ENCODE peak calls at places on chromosomes 13 and 19, in six cellular contexts. P, D, F, J, A and N are unnamed samples.

GRCh38 chr13:110047511-110047910 is 259.4 kb downstream of the COL4A1 start:
- DNase-seq in P (no peak), D (peak; percentile 99), F (no peak), J (no peak), A (peak; percentile 99), N (peak; percentile 83)

GRCh38 chr19:19110410-19111137 is 27.7 kb downstream of the TMEM161A start:
- DNase-seq in P (no peak), D (peak; percentile 30), F (no peak), J (no peak), A (no peak), N (no peak)

GRCh38 chr13:66714795-66715194 is 515.3 kb downstream of the PCDH9 start:
- DNase-seq in P (no peak), D (peak; percentile 1), F (peak; percentile 2), J (no peak), A (no peak), N (no peak)

GRCh38 chr19:48379058-48379457 is 12.3 kb downstream of the KDELR1 start:
- DNase-seq in P (no peak), D (no peak), F (no peak), J (no peak), A (no peak), N (no peak)

GRCh38 chr19:4909172-4909896 is at the start of gene UHRF1:
- DNase-seq in P (no peak), D (no peak), F (peak; percentile 40), J (no peak), A (no peak), N (peak; percentile 35)

GRCh38 chr13:84433024-84433423 is 550.8 kb upstream of the SLITRK1 start:
- DNase-seq in P (no peak), D (peak; percentile 16), F (no peak), J (no peak), A (peak; percentile 93), N (no peak)

GRCh38 chr19:34431681-34432402 is 3.7 kb downstream of the UBA2 start:
- DNase-seq in P (no peak), D (peak; percentile 5), F (no peak), J (no peak), A (no peak), N (no peak)

GRCh38 chr19:58053480-58054156 is 5.5 kb upstream of the ZNF135 start:
- DNase-seq in P (no peak), D (no peak), F (no peak), J (no peak), A (no peak), N (no peak)

GRCh38 chr13:99018418-99019180 is 40.7 kb upstream of the DOCK9 start:
- DNase-seq in P (no peak), D (peak; percentile 48), F (no peak), J (no peak), A (peak; percentile 84), N (no peak)

GRCh38 chr13:60604058-60604457 is 207.0 kb downstream of the TDRD3 start:
- DNase-seq in P (no peak), D (no peak), F (no peak), J (no peak), A (no peak), N (no peak)

GRCh38 chr19:4533835-4534424 is 1.1 kb downstream of the PLIN5 start:
- DNase-seq in P (no peak), D (no peak), F (no peak), J (no peak), A (no peak), N (no peak)

GRCh38 chr19:54573330-54573872 is at the start of gene LILRA2:
- DNase-seq in P (no peak), D (no peak), F (no peak), J (no peak), A (no peak), N (peak; percentile 56)

GRCh38 chr13:90868321-90868920 is 479.1 kb upstream of the MIR17HG start:
- DNase-seq in P (no peak), D (peak; percentile 42), F (peak; percentile 6), J (no peak), A (peak; percentile 10), N (no peak)

GRCh38 chr13:111533900-111534645 is 213.6 kb downstream of the TEX29 start:
- DNase-seq in P (no peak), D (no peak), F (no peak), J (no peak), A (no peak), N (no peak)

GRCh38 chr19:9362905-9363304 is at the start of gene ZNF177:
- DNase-seq in P (no peak), D (peak; percentile 8), F (no peak), J (no peak), A (peak; percentile 31), N (no peak)

GRCh38 chr13:39306639-39307589 is 268.7 kb downstream of the NHLRC3 start:
- DNase-seq in P (no peak), D (no peak), F (no peak), J (no peak), A (no peak), N (no peak)

GRCh38 chr19:33621811-33622504 is at the start of gene CHST8:
- DNase-seq in P (no peak), D (peak; percentile 39), F (peak; percentile 74), J (no peak), A (peak; percentile 18), N (no peak)

GRCh38 chr13:27772651-27773425 is 19.4 kb upstream of the GSX1 start:
- DNase-seq in P (no peak), D (no peak), F (no peak), J (no peak), A (no peak), N (no peak)

GRCh38 chr13:32390048-32390447 is 37.9 kb downstream of the N4BP2L1 start:
- DNase-seq in P (no peak), D (no peak), F (no peak), J (no peak), A (no peak), N (no peak)

GRCh38 chr19:27635401-27635800 is 1577.5 kb downstream of the UQCRFS1 start:
- DNase-seq in P (no peak), D (no peak), F (no peak), J (no peak), A (no peak), N (no peak)

GRCh38 chr13:78238911-78239310 is 320.3 kb upstream of the EDNRB start:
- DNase-seq in P (no peak), D (no peak), F (no peak), J (no peak), A (peak; percentile 7), N (no peak)

GRCh38 chr19:40803857-40804782 is 5.1 kb downstream of the EGLN2 start:
- DNase-seq in P (peak; percentile 44), D (no peak), F (peak; percentile 64), J (peak; percentile 57), A (no peak), N (peak; percentile 79)

GRCh38 chr19:46209051-46209450 is 20.5 kb upstream of the IGFL1 start:
- DNase-seq in P (no peak), D (no peak), F (no peak), J (no peak), A (no peak), N (no peak)

GRCh38 chr13:114019367-114019766 is 45.5 kb upstream of the C13orf46 start:
- DNase-seq in P (no peak), D (no peak), F (peak; percentile 60), J (no peak), A (no peak), N (no peak)

GRCh38 chr19:49342291-49342721 is 7.1 kb downstream of the CD37 start:
- DNase-seq in P (no peak), D (no peak), F (no peak), J (no peak), A (no peak), N (peak; percentile 18)

GRCh38 chr19:35641515-35642151 is at the start of gene ETV2:
- DNase-seq in P (peak; percentile 37), D (peak; percentile 77), F (peak; percentile 86), J (no peak), A (no peak), N (no peak)

DNA sequence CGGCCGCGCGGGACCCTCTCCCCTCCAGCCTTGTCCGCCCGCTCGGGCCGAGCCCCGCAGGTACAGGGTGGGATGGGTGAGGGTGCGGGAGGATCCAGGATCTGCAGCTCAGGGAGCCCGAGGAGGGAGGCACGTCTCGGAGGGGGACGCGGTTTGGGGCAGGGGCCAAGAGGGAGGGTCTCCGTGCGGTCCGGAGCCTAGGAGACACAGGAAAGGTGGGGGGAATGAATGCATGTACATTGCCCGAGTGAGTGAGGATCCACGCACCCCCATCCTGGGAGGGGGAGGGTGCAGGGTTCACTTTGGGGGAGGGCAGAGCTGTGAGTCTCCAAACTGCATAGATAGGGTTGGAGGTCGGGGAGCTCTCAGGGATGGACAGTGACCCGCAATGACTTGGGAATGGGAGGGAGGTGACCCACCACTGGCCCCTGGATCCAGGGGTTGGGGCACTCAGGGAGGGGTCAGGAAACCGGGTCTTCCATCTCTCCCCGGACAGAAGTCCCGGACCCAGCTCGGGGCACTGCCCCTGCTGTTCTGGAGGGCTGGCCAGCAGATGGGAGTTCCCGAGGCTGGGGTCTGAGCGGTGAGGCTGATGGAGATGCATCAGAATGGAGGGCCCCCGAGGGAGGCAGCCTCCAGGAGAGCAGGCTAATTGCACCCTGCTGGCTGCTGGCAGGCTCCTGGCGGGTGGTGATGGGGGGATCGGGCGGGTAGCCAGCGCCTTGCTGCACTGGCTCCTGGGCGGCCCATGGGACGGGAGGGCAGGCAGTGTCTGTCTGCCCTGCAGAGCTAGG is 548 bp downstream of the KCNN1 start:
- DNase-seq in P (no peak), D (no peak), F (no peak), J (no peak), A (no peak), N (no peak)
- H3K27me3 ChIP-seq in P (peaks cover 18% of the 10 kb centered on the region), D (no peaks in the 10 kb centered on the region), F (no peaks in the 10 kb centered on the region), J (peaks cover 30% of the 10 kb centered on the region), A (peaks cover 27% of the 10 kb centered on the region), N (peaks cover 69% of the 10 kb centered on the region)

DNA sequence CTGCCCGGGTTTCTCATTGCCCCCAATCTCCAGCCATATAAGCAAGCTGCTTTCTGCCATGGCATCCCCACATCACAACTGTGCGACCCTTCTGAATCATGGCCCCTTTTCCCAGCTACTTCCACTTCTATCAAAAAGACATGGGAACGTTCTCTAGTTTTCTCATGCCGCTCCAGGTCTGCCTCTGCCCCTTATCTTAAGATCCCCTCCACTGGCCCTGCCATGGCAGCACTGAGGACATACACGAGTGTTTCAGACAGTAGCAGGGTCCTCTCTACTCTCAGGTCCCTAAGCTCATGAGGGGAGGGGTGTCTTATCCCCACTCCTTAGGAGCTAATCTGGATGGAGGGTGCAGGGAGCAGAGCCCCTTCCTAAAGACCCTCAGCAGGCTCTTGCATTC is 5.5 kb upstream of the AMER2 start:
- DNase-seq in P (no peak), D (no peak), F (no peak), J (no peak), A (no peak), N (no peak)
- H3K27me3 ChIP-seq in P (no peaks in the 10 kb centered on the region), D (peaks cover 17% of the 10 kb centered on the region), F (no peaks in the 10 kb centered on the region), J (peaks cover 47% of the 10 kb centered on the region), A (peaks cover 16% of the 10 kb centered on the region), N (peaks cover 77% of the 10 kb centered on the region)

DNA sequence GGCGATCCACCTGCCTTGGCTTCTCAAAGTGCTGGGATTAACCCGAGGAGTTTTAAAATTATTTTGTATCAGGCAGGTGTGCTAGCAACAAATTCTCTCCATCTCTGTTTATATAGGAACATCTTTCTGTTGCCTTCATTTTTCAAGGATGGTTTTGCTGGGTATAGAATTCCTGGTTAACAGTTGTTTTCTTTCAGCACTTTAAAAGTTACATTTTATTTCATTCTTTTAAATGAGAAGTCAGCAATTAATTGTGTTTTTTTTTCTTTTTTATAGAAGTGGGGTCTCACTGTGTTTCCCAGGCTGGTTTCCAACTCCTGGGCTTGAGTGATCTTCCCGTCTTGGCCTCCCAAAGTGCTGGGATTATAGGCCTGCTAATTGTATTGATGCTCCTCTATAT is 44.0 kb downstream of the DPF1 start:
- DNase-seq in P (no peak), D (no peak), F (no peak), J (no peak), A (no peak), N (no peak)
- H3K27me3 ChIP-seq in P (no peaks in the 10 kb centered on the region), D (no peaks in the 10 kb centered on the region), F (no peaks in the 10 kb centered on the region), J (no peaks in the 10 kb centered on the region), A (no peaks in the 10 kb centered on the region), N (no peaks in the 10 kb centered on the region)

GRCh38 chr19:41998246-41999020 is 4.4 kb upstream of the ATP1A3 start:
- DNase-seq in P (no peak), D (peak; percentile 45), F (peak; percentile 59), J (no peak), A (no peak), N (peak; percentile 82)
- H3K27me3 ChIP-seq in P (peaks cover 50% of the 10 kb centered on the region), D (peaks cover 90% of the 10 kb centered on the region), F (peaks cover 22% of the 10 kb centered on the region), J (peaks cover 73% of the 10 kb centered on the region), A (peaks cover 46% of the 10 kb centered on the region), N (peaks cover 96% of the 10 kb centered on the region)